ENCODE peak calls at places on chromosomes 3 and 15, in four cellular contexts. One of them, this sample, is unnamed.

GRCh38 chr3:154129625-154130024 is 8.4 kb downstream of the ARHGEF26 start:
- DNase-seq in dorsolateral prefrontal cortex: no peak
- DNase-seq in heart left ventricle: no peak
- DNase-seq in coronary artery: no peak
- DNase-seq in this sample: no peak

GRCh38 chr3:80190051-80190450 is 422.3 kb upstream of the ROBO1 start:
- DNase-seq in coronary artery: no peak
- DNase-seq in dorsolateral prefrontal cortex: no peak
- DNase-seq in heart left ventricle: no peak
- DNase-seq in this sample: no peak

GRCh38 chr3:38297947-38298711 is 16.0 kb downstream of the SLC22A14 start:
- DNase-seq in coronary artery: no peak
- DNase-seq in dorsolateral prefrontal cortex: no peak
- DNase-seq in heart left ventricle: no peak
- DNase-seq in this sample: no peak

GRCh38 chr3:186487819-186488218 is 56.4 kb downstream of the CRYGS start:
- DNase-seq in coronary artery: no peak
- DNase-seq in dorsolateral prefrontal cortex: no peak
- DNase-seq in heart left ventricle: no peak
- DNase-seq in this sample: no peak

GRCh38 chr3:62727576-62727975 is 147.6 kb downstream of the CADPS start:
- DNase-seq in coronary artery: no peak
- DNase-seq in dorsolateral prefrontal cortex: no peak
- DNase-seq in heart left ventricle: no peak
- DNase-seq in this sample: no peak

GRCh38 chr15:29207758-29208108 is 61.9 kb downstream of the NSMCE3 start:
- DNase-seq in dorsolateral prefrontal cortex: no peak
- DNase-seq in heart left ventricle: no peak
- DNase-seq in coronary artery: no peak
- DNase-seq in this sample: no peak

GRCh38 chr15:67433495-67434099 is 87.3 kb upstream of the C15orf61 start:
- DNase-seq in dorsolateral prefrontal cortex: no peak
- DNase-seq in coronary artery: no peak
- DNase-seq in heart left ventricle: no peak
- DNase-seq in this sample: peak; percentile 44

GRCh38 chr15:100191161-100191560 is 150.6 kb downstream of the ADAMTS17 start:
- DNase-seq in dorsolateral prefrontal cortex: no peak
- DNase-seq in coronary artery: peak; percentile 28
- DNase-seq in heart left ventricle: no peak
- DNase-seq in this sample: no peak

GRCh38 chr3:190594171-190594570 is 80.3 kb downstream of the IL1RAP start:
- DNase-seq in coronary artery: no peak
- DNase-seq in dorsolateral prefrontal cortex: no peak
- DNase-seq in heart left ventricle: no peak
- DNase-seq in this sample: no peak

GRCh38 chr3:27669505-27670085 is 52.5 kb downstream of the EOMES start:
- DNase-seq in dorsolateral prefrontal cortex: no peak
- DNase-seq in heart left ventricle: no peak
- DNase-seq in coronary artery: no peak
- DNase-seq in this sample: no peak

GRCh38 chr15:55907797-55908196 is 85.6 kb downstream of the NEDD4 start:
- DNase-seq in dorsolateral prefrontal cortex: no peak
- DNase-seq in coronary artery: no peak
- DNase-seq in heart left ventricle: no peak
- DNase-seq in this sample: no peak

GRCh38 chr3:44355634-44356033 is 17.1 kb downstream of the TCAIM start:
- DNase-seq in dorsolateral prefrontal cortex: no peak
- DNase-seq in coronary artery: no peak
- DNase-seq in heart left ventricle: no peak
- DNase-seq in this sample: no peak

GRCh38 chr15:64911317-64912186 is at the start of gene ANKDD1A:
- DNase-seq in heart left ventricle: peak; percentile 83
- DNase-seq in coronary artery: peak; percentile 88
- DNase-seq in dorsolateral prefrontal cortex: peak; percentile 67
- DNase-seq in this sample: peak; percentile 62

GRCh38 chr15:73560501-73561117 is 72.6 kb downstream of the NPTN start:
- DNase-seq in dorsolateral prefrontal cortex: no peak
- DNase-seq in coronary artery: no peak
- DNase-seq in heart left ventricle: no peak
- DNase-seq in this sample: no peak

GRCh38 chr3:58044656-58045055 is 36.4 kb downstream of the FLNB start:
- DNase-seq in dorsolateral prefrontal cortex: no peak
- DNase-seq in coronary artery: no peak
- DNase-seq in heart left ventricle: no peak
- DNase-seq in this sample: no peak

GRCh38 chr15:94119215-94119815 is 112.0 kb upstream of the MCTP2 start:
- DNase-seq in dorsolateral prefrontal cortex: no peak
- DNase-seq in coronary artery: no peak
- DNase-seq in heart left ventricle: peak; percentile 62
- DNase-seq in this sample: no peak

GRCh38 chr3:59766165-59766872 is 716.5 kb upstream of the CFAP20DC start:
- DNase-seq in dorsolateral prefrontal cortex: no peak
- DNase-seq in coronary artery: no peak
- DNase-seq in heart left ventricle: no peak
- DNase-seq in this sample: no peak

GRCh38 chr3:107994954-107995715 is 95.7 kb downstream of the CD47 start:
- DNase-seq in heart left ventricle: no peak
- DNase-seq in coronary artery: no peak
- DNase-seq in dorsolateral prefrontal cortex: no peak
- DNase-seq in this sample: no peak

GRCh38 chr3:11211531-11212300 is 57.4 kb downstream of the HRH1 start:
- DNase-seq in heart left ventricle: no peak
- DNase-seq in dorsolateral prefrontal cortex: no peak
- DNase-seq in coronary artery: no peak
- DNase-seq in this sample: no peak

GRCh38 chr3:108428580-108428979 is 81.8 kb downstream of the MYH15 start:
- DNase-seq in coronary artery: no peak
- DNase-seq in heart left ventricle: no peak
- DNase-seq in dorsolateral prefrontal cortex: no peak
- DNase-seq in this sample: no peak

GRCh38 chr15:76991048-76991447 is 3.9 kb upstream of the PSTPIP1 start:
- DNase-seq in dorsolateral prefrontal cortex: no peak
- DNase-seq in heart left ventricle: peak; percentile 71
- DNase-seq in coronary artery: no peak
- DNase-seq in this sample: no peak

GRCh38 chr3:66554178-66554577 is 53.4 kb upstream of the LRIG1 start:
- DNase-seq in dorsolateral prefrontal cortex: no peak
- DNase-seq in coronary artery: no peak
- DNase-seq in heart left ventricle: no peak
- DNase-seq in this sample: no peak

GRCh38 chr15:64688770-64689169 is 86.6 kb downstream of the RBPMS2 start:
- DNase-seq in heart left ventricle: no peak
- DNase-seq in coronary artery: no peak
- DNase-seq in dorsolateral prefrontal cortex: no peak
- DNase-seq in this sample: no peak

GRCh38 chr15:67832031-67832551 is 6.8 kb downstream of the SKOR1 start:
- DNase-seq in coronary artery: no peak
- DNase-seq in dorsolateral prefrontal cortex: no peak
- DNase-seq in heart left ventricle: no peak
- DNase-seq in this sample: no peak

GRCh38 chr3:41247055-41247454 is 47.8 kb downstream of the CTNNB1 start:
- DNase-seq in coronary artery: no peak
- DNase-seq in dorsolateral prefrontal cortex: no peak
- DNase-seq in heart left ventricle: no peak
- DNase-seq in this sample: no peak
- TF ChIP-seq CTCF in coronary artery: no peak
- TF ChIP-seq CTCF in dorsolateral prefrontal cortex: no peak
- TF ChIP-seq CTCF in heart left ventricle: no peak
- TF ChIP-seq CTCF in this sample: no peak

GRCh38 chr3:194326192-194327029 is 24.7 kb downstream of the CPN2 start:
- DNase-seq in coronary artery: no peak
- DNase-seq in heart left ventricle: no peak
- DNase-seq in dorsolateral prefrontal cortex: no peak
- DNase-seq in this sample: no peak

GRCh38 chr3:194329566-194329965 is 21.6 kb downstream of the CPN2 start:
- DNase-seq in coronary artery: no peak
- DNase-seq in heart left ventricle: no peak
- DNase-seq in dorsolateral prefrontal cortex: no peak
- DNase-seq in this sample: no peak

GRCh38 chr3:194327414-194328079 is 23.6 kb downstream of the CPN2 start:
- DNase-seq in dorsolateral prefrontal cortex: no peak
- DNase-seq in coronary artery: no peak
- DNase-seq in heart left ventricle: no peak
- DNase-seq in this sample: no peak

GRCh38 chr3:194327030-194327413 is 24.1 kb downstream of the CPN2 start:
- DNase-seq in coronary artery: no peak
- DNase-seq in heart left ventricle: no peak
- DNase-seq in dorsolateral prefrontal cortex: no peak
- DNase-seq in this sample: no peak

GRCh38 chr3:194328080-194328571 is 23.0 kb downstream of the CPN2 start:
- DNase-seq in coronary artery: no peak
- DNase-seq in dorsolateral prefrontal cortex: no peak
- DNase-seq in heart left ventricle: no peak
- DNase-seq in this sample: no peak
- H3K4me3 ChIP-seq in coronary artery: no peak overlapping the region
- H3K4me3 ChIP-seq in dorsolateral prefrontal cortex: no peak overlapping the region
- H3K4me3 ChIP-seq in heart left ventricle: no peak overlapping the region
- H3K4me3 ChIP-seq in this sample: no peak overlapping the region

DNA sequence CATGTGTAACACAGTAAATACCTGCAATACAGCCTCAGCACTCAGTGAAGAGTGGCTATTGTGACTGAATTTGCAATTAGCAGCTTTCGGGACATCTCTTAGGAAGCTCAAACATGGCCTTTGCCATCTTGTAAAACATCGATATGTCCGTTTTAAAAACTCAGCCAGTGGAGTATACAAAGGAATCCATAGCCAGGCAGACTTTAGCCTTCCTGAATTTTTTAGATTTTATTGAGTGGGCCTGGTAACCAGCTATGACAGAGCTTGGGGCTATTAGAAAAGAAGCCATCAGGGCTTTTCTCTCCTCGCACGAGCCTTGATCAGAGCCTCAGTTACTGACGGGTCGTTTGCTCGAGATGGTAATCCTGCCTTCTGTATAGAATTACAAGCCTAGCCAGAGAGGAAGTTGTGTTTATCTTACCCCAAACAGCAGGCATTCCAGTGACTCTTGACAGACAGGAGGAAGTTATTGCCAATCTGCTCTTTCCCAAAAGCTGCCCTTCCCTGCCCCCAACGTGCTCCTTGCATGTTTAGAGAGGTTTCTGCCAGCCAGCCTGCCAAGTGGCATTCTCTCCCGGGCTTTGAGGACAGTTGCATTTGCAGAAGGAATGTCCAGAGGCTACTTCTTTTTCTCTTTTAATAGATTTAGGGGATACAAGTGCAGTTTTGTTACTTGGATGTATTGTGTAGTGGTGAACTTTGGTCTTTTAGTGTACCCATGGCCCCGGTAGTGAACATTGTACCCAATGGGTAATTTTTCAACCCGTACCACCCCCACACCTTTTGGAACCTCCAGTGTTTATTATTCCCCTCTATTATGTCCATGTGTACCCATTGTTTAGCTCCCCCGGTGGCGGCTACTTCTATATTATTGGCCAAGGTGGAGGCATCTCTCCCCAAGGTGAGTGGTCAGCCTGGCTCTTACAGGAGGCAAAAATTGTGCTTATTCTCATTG is 40.6 kb downstream of the ITPR1 start:
- DNase-seq in heart left ventricle: no peak
- DNase-seq in dorsolateral prefrontal cortex: no peak
- DNase-seq in coronary artery: peak; percentile 81
- DNase-seq in this sample: no peak
- H3K27ac ChIP-seq in heart left ventricle: peak overlapping the region; percentile 21
- H3K27ac ChIP-seq in dorsolateral prefrontal cortex: peak overlapping the region; percentile 80
- H3K27ac ChIP-seq in coronary artery: peak overlapping the region; percentile 57
- H3K27ac ChIP-seq in this sample: peak overlapping the region; percentile 46

GRCh38 chr15:40106203-40107161 is 2.2 kb downstream of the BMF start:
- DNase-seq in coronary artery: peak; percentile 78
- DNase-seq in heart left ventricle: no peak
- DNase-seq in dorsolateral prefrontal cortex: no peak
- DNase-seq in this sample: peak; percentile 85
- TF ChIP-seq CTCF in coronary artery: no peak
- TF ChIP-seq CTCF in heart left ventricle: no peak
- TF ChIP-seq CTCF in dorsolateral prefrontal cortex: no peak
- TF ChIP-seq CTCF in this sample: no peak

GRCh38 chr3:42148086-42148842 is 57.1 kb downstream of the TRAK1 start:
- DNase-seq in dorsolateral prefrontal cortex: no peak
- DNase-seq in coronary artery: no peak
- DNase-seq in heart left ventricle: no peak
- DNase-seq in this sample: no peak
- H3K4me3 ChIP-seq in dorsolateral prefrontal cortex: peak overlapping the region; percentile 48
- H3K4me3 ChIP-seq in coronary artery: no peak overlapping the region
- H3K4me3 ChIP-seq in heart left ventricle: no peak overlapping the region
- H3K4me3 ChIP-seq in this sample: no peak overlapping the region

GRCh38 chr3:129592362-129593150 is 13.9 kb downstream of the PLXND1 start:
- DNase-seq in coronary artery: no peak
- DNase-seq in dorsolateral prefrontal cortex: no peak
- DNase-seq in heart left ventricle: peak; percentile 92
- DNase-seq in this sample: no peak

GRCh38 chr3:129594907-129595390 is 11.5 kb downstream of the PLXND1 start:
- DNase-seq in coronary artery: no peak
- DNase-seq in heart left ventricle: no peak
- DNase-seq in dorsolateral prefrontal cortex: no peak
- DNase-seq in this sample: no peak

GRCh38 chr3:129593230-129593594 is 13.3 kb downstream of the PLXND1 start:
- DNase-seq in heart left ventricle: no peak
- DNase-seq in dorsolateral prefrontal cortex: no peak
- DNase-seq in coronary artery: no peak
- DNase-seq in this sample: no peak

GRCh38 chr3:129593595-129594339 is 12.7 kb downstream of the PLXND1 start:
- DNase-seq in dorsolateral prefrontal cortex: no peak
- DNase-seq in coronary artery: no peak
- DNase-seq in heart left ventricle: no peak
- DNase-seq in this sample: no peak

GRCh38 chr3:129591932-129592331 is 14.5 kb downstream of the PLXND1 start:
- DNase-seq in heart left ventricle: no peak
- DNase-seq in dorsolateral prefrontal cortex: no peak
- DNase-seq in coronary artery: no peak
- DNase-seq in this sample: no peak
- H3K27ac ChIP-seq in heart left ventricle: peak overlapping the region; percentile 85
- H3K27ac ChIP-seq in dorsolateral prefrontal cortex: peak overlapping the region; percentile 97
- H3K27ac ChIP-seq in coronary artery: peak overlapping the region; percentile 81
- H3K27ac ChIP-seq in this sample: no peak overlapping the region

This sample was measured in pancreas.